ENCODE peak calls at places on chromosomes 5 and 9, in seven cellular contexts. L is tibial artery; R is adrenal gland; N is right cardiac atrium; T is lung; Y is CD4-positive, alpha-beta memory T cell; S is IMR-90. J is an unnamed sample. For H3K9me3, the result is how much of the 10 kb centered on the place peaks cover.

GRCh38 chr9:123550012-123550411 is 194.0 kb downstream of the CRB2 start:
- DNase-seq in L (no peak), N (no peak), S (no peak), T (no peak), Y (no peak), R (no peak), J (no peak)

GRCh38 chr5:87195104-87195581 is 72.5 kb upstream of the RASA1 start:
- DNase-seq in T (no peak), Y (no peak), N (no peak), R (no peak), L (no peak), S (peak), J (no peak)

GRCh38 chr5:65152131-65152530 is 329.6 kb downstream of the ADAMTS6 start:
- DNase-seq in R (no peak), Y (no peak), S (peak), L (no peak), N (no peak), T (no peak), J (no peak)

GRCh38 chr9:86287013-86287412 is 4.7 kb upstream of the ISCA1 start:
- DNase-seq in T (no peak), S (peak), N (no peak), R (peak), Y (no peak), L (no peak), J (no peak)

GRCh38 chr5:88799976-88800375 is 83.0 kb downstream of the MEF2C start:
- DNase-seq in Y (no peak), S (no peak), L (no peak), N (no peak), T (no peak), R (no peak), J (no peak)

GRCh38 chr5:131776451-131776850 is 20.4 kb downstream of the FNIP1 start:
- DNase-seq in T (no peak), N (no peak), L (no peak), R (no peak), Y (no peak), S (no peak), J (no peak)

GRCh38 chr5:136066705-136067271 is 38.0 kb downstream of the TGFBI start:
- DNase-seq in R (peak), T (no peak), N (peak), S (peak), Y (no peak), L (no peak), J (no peak)

GRCh38 chr9:127905788-127906191 is 6.4 kb upstream of the ST6GALNAC6 start:
- DNase-seq in R (no peak), T (no peak), L (peak), N (no peak), S (no peak), Y (peak), J (peak)

GRCh38 chr5:50711280-50711679 is 44.8 kb downstream of the PARP8 start:
- DNase-seq in N (no peak), S (peak), Y (peak), T (no peak), L (no peak), R (peak), J (peak)

GRCh38 chr9:38228331-38229122 is 159.5 kb upstream of the SHB start:
- DNase-seq in L (no peak), T (no peak), R (no peak), S (no peak), Y (no peak), N (no peak), J (no peak)

GRCh38 chr9:116124472-116125040 is 29.0 kb upstream of the PAPPA start:
- DNase-seq in R (no peak), L (no peak), S (peak), N (no peak), Y (no peak), T (no peak), J (no peak)

GRCh38 chr5:135517631-135518030 is 18.1 kb downstream of the NEUROG1 start:
- DNase-seq in Y (no peak), N (no peak), S (no peak), R (no peak), T (no peak), L (no peak), J (no peak)

GRCh38 chr9:1619915-1620705 is 395.0 kb upstream of the SMARCA2 start:
- DNase-seq in L (no peak), Y (no peak), S (no peak), R (no peak), N (no peak), T (no peak), J (no peak)

GRCh38 chr9:120571443-120572257 is 8.3 kb downstream of the CDK5RAP2 start:
- DNase-seq in R (peak), T (peak), L (peak), S (peak), N (peak), Y (no peak), J (no peak)

GRCh38 chr5:36217992-36218391 is 23.7 kb downstream of the NADK2 start:
- DNase-seq in Y (no peak), N (no peak), R (no peak), T (no peak), L (no peak), S (no peak), J (no peak)

GRCh38 chr5:173868096-173868879 is 19.9 kb upstream of the CPEB4 start:
- DNase-seq in L (no peak), T (no peak), Y (no peak), R (peak), N (no peak), S (peak), J (no peak)

GRCh38 chr5:1763960-1764605 is 35.6 kb downstream of the MRPL36 start:
- DNase-seq in L (no peak), T (no peak), R (no peak), S (no peak), Y (no peak), N (no peak), J (no peak)

GRCh38 chr5:148912714-148913398 is 86.4 kb downstream of the ADRB2 start:
- DNase-seq in L (no peak), T (no peak), S (peak), R (no peak), Y (no peak), N (no peak), J (no peak)

GRCh38 chr5:178460598-178461425 is 129.4 kb downstream of the COL23A1 start:
- DNase-seq in L (peak), N (peak), Y (peak), S (peak), R (peak), T (peak), J (no peak)

GRCh38 chr9:110975969-110976368 is 62.3 kb downstream of the LPAR1 start:
- DNase-seq in S (no peak), N (peak), Y (no peak), L (no peak), R (no peak), T (no peak), J (no peak)

GRCh38 chr9:70080481-70081119 is 37.0 kb downstream of the MAMDC2 start:
- DNase-seq in L (peak), R (no peak), T (no peak), N (peak), Y (no peak), S (peak), J (no peak)

GRCh38 chr9:104961238-104961637 is 33.3 kb upstream of the ABCA1 start:
- DNase-seq in R (no peak), T (no peak), Y (peak), N (no peak), L (no peak), S (peak), J (no peak)

GRCh38 chr5:173334808-173335207 is 6.6 kb upstream of the STC2 start:
- DNase-seq in Y (no peak), L (no peak), N (no peak), R (no peak), T (no peak), S (peak), J (no peak)

GRCh38 chr9:29160763-29161353 is 1587.6 kb upstream of the C9orf72 start:
- DNase-seq in L (no peak), N (no peak), S (no peak), T (no peak), R (no peak), Y (no peak), J (no peak)

GRCh38 chr5:172834570-172835245 is 657 bp downstream of the ERGIC1 start:
- DNase-seq in Y (no peak), N (no peak), L (no peak), R (peak), S (no peak), T (no peak), J (no peak)

GRCh38 chr5:82881571-82882200 is 195.5 kb downstream of the TMEM167A start:
- DNase-seq in L (no peak), R (no peak), T (no peak), N (no peak), S (no peak), Y (no peak), J (no peak)

GRCh38 chr5:132467292-132467984 is 23.1 kb downstream of the IRF1 start:
- DNase-seq in Y (no peak), S (no peak), R (peak), T (no peak), N (no peak), L (peak), J (no peak)

GRCh38 chr9:110954822-110955291 is 83.4 kb downstream of the LPAR1 start:
- DNase-seq in L (no peak), Y (no peak), S (peak), T (no peak), N (no peak), R (no peak), J (no peak)

GRCh38 chr9:132977626-132978450 is 656 bp upstream of the GFI1B start:
- DNase-seq in T (peak), L (no peak), S (peak), Y (peak), N (peak), R (peak), J (peak)

GRCh38 chr5:13595978-13596377 is 348.5 kb downstream of the DNAH5 start:
- DNase-seq in L (no peak), R (no peak), Y (no peak), S (no peak), T (no peak), N (no peak), J (no peak)

GRCh38 chr5:13606051-13606450 is 338.4 kb downstream of the DNAH5 start:
- DNase-seq in L (no peak), S (peak), R (no peak), T (no peak), N (no peak), Y (no peak), J (no peak)

GRCh38 chr5:13601152-13601551 is 343.3 kb downstream of the DNAH5 start:
- DNase-seq in N (no peak), Y (no peak), L (no peak), R (no peak), S (peak), T (no peak), J (no peak)
- H3K9me3 ChIP-seq in N (under half), Y (under half), L (under half), R (under half), S (under half), T (under half), J (under half)

GRCh38 chr5:12182988-12183387 is 278.7 kb upstream of the CTNND2 start:
- DNase-seq in S (no peak), R (no peak), L (no peak), Y (no peak), T (no peak), N (no peak), J (no peak)
- H3K9me3 ChIP-seq in S (under half), R (under half), L (under half), Y (under half), T (under half), N (under half), J (under half)

GRCh38 chr5:176173647-176174046 is 64.6 kb upstream of the SIMC1 start:
- DNase-seq in N (no peak), Y (no peak), R (no peak), T (no peak), S (no peak), L (no peak), J (no peak)
- H3K9me3 ChIP-seq in N (under half), Y (under half), R (under half), T (under half), S (under half), L (under half), J (under half)

DNA sequence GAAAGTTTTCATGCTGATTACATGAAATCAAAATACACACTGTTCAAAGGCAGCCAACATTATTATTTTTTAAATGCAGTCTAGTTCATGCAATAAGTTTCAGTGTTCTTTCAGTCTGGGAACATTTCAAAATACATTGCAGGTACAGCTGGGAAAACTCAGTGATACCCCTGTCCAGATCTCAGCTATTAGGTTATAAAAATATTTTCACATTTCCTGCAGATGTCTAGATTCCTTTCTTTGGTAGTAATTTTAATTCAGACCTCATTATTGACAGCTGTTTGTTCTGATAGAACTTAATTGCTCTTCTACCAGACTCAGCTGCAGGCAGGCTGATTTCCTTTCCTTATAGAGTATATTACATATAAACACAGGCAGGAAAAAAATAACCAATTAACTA is 556.8 kb upstream of the DMAC1 start:
- DNase-seq in L (no peak), N (no peak), T (no peak), R (no peak), Y (no peak), S (no peak), J (no peak)
- H3K9me3 ChIP-seq in L (under half), N (under half), T (under half), R (under half), Y (under half), S (under half), J (under half)

GRCh38 chr9:118871531-118871930 is 497.7 kb downstream of the BRINP1 start:
- DNase-seq in R (no peak), S (no peak), T (no peak), N (no peak), L (no peak), Y (no peak), J (no peak)
- H3K9me3 ChIP-seq in R (under half), S (under half), T (under half), N (under half), L (under half), Y (under half), J (under half)

GRCh38 chr9:137986268-137987099 is 108.9 kb downstream of the CACNA1B start:
- DNase-seq in N (no peak), Y (no peak), L (peak), T (peak), R (peak), S (no peak), J (no peak)

GRCh38 chr9:137988051-137988450 is 110.5 kb downstream of the CACNA1B start:
- DNase-seq in R (peak), S (no peak), Y (no peak), L (peak), N (no peak), T (no peak), J (no peak)

GRCh38 chr9:137989156-137989555 is 111.6 kb downstream of the CACNA1B start:
- DNase-seq in S (no peak), L (no peak), T (no peak), N (no peak), R (no peak), Y (no peak), J (no peak)

GRCh38 chr9:137988701-137989100 is 111.1 kb downstream of the CACNA1B start:
- DNase-seq in S (no peak), N (no peak), R (no peak), L (peak), Y (no peak), T (no peak), J (no peak)

GRCh38 chr9:137987244-137988030 is 109.9 kb downstream of the CACNA1B start:
- DNase-seq in N (no peak), Y (no peak), S (no peak), T (peak), R (no peak), L (peak), J (no peak)
- H3K9me3 ChIP-seq in N (under half), Y (under half), S (half or more), T (under half), R (under half), L (under half), J (under half)

GRCh38 chr5:150901446-150901845 is 3.3 kb downstream of the ZNF300 start:
- DNase-seq in S (no peak), T (no peak), Y (no peak), R (no peak), N (no peak), L (no peak), J (no peak)

GRCh38 chr5:150895431-150896428 is 9.1 kb downstream of the ZNF300 start:
- DNase-seq in T (no peak), N (no peak), L (no peak), S (no peak), R (no peak), Y (no peak), J (no peak)
- H3K9me3 ChIP-seq in T (half or more), N (under half), L (half or more), S (half or more), R (half or more), Y (under half), J (under half)

GRCh38 chr5:141343242-141343952 is at the start of gene PCDHGA3:
- DNase-seq in L (no peak), Y (peak), S (peak), N (no peak), T (no peak), R (no peak), J (no peak)
- H3K9me3 ChIP-seq in L (half or more), Y (under half), S (under half), N (under half), T (under half), R (under half), J (under half)

DNA sequence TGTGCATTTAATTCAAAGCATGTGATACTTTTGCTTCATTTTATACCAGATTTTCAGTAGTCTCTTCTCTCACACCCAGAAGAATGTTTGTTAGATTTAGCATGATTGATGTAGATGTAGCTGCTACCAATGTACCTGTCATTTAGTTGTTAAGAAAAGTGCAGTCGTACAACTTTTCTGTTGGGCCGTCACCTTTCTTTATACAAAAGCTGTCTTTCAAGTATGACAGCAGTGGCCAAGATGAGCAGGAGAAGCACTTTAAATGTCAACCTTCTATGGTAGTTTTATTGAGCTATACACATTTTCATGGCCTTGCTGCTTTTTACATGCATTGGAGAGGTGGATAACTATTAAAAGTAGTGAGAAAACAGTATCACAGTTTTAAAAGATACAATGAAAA is 77.7 kb upstream of the PTPRD start:
- DNase-seq in R (no peak), T (no peak), N (no peak), L (no peak), Y (no peak), S (no peak), J (no peak)
- H3K9me3 ChIP-seq in R (under half), T (under half), N (under half), L (under half), Y (under half), S (under half), J (under half)

J was measured in T-helper 17 cell.